ENCODE peak calls at places on chromosomes 13 and 19, in five cellular contexts. Q, R, M, J and Z are unnamed samples.

GRCh38 chr19:45352471-45352870 is 11.9 kb downstream of the KLC3 start:
- DNase-seq in Q (no peak), R (no peak), M (no peak), J (no peak), Z (no peak)

GRCh38 chr13:38147050-38147449 is 202.6 kb upstream of the UFM1 start:
- DNase-seq in Q (no peak), R (no peak), M (no peak), J (no peak), Z (no peak)

GRCh38 chr13:57820924-57821323 is 189.4 kb downstream of the PCDH17 start:
- DNase-seq in Q (no peak), R (no peak), M (no peak), J (no peak), Z (no peak)

GRCh38 chr13:65724261-65724660 is 1505.9 kb downstream of the PCDH9 start:
- DNase-seq in Q (no peak), R (no peak), M (no peak), J (no peak), Z (no peak)

GRCh38 chr13:110137677-110138008 is 169.3 kb downstream of the COL4A1 start:
- DNase-seq in Q (peak; percentile 59), R (no peak), M (no peak), J (peak; percentile 37), Z (no peak)

GRCh38 chr13:69324109-69324886 is 783.3 kb upstream of the ATXN8OS start:
- DNase-seq in Q (no peak), R (no peak), M (no peak), J (no peak), Z (peak; percentile 8)

GRCh38 chr19:30781519-30781918 is 409.3 kb downstream of the ZNF536 start:
- DNase-seq in Q (peak; percentile 30), R (no peak), M (no peak), J (no peak), Z (no peak)

GRCh38 chr19:50477751-50478515 is 1.3 kb upstream of the GARIN5A start:
- DNase-seq in Q (no peak), R (no peak), M (no peak), J (no peak), Z (no peak)

GRCh38 chr19:3507371-3508120 is 1.4 kb downstream of the FZR1 start:
- DNase-seq in Q (no peak), R (no peak), M (peak; percentile 35), J (no peak), Z (no peak)

GRCh38 chr13:39415403-39415802 is 187.6 kb downstream of the LHFPL6 start:
- DNase-seq in Q (peak; percentile 56), R (no peak), M (no peak), J (peak; percentile 39), Z (peak; percentile 48)

GRCh38 chr13:31556376-31556775 is 182.9 kb upstream of the RXFP2 start:
- DNase-seq in Q (no peak), R (peak; percentile 52), M (no peak), J (no peak), Z (no peak)

GRCh38 chr13:112010714-112011113 is 56.2 kb upstream of the SOX1 start:
- DNase-seq in Q (no peak), R (no peak), M (no peak), J (no peak), Z (no peak)

GRCh38 chr13:64723735-64724134 is 2506.4 kb downstream of the PCDH9 start:
- DNase-seq in Q (no peak), R (peak; percentile 61), M (no peak), J (no peak), Z (peak; percentile 90)

DNA sequence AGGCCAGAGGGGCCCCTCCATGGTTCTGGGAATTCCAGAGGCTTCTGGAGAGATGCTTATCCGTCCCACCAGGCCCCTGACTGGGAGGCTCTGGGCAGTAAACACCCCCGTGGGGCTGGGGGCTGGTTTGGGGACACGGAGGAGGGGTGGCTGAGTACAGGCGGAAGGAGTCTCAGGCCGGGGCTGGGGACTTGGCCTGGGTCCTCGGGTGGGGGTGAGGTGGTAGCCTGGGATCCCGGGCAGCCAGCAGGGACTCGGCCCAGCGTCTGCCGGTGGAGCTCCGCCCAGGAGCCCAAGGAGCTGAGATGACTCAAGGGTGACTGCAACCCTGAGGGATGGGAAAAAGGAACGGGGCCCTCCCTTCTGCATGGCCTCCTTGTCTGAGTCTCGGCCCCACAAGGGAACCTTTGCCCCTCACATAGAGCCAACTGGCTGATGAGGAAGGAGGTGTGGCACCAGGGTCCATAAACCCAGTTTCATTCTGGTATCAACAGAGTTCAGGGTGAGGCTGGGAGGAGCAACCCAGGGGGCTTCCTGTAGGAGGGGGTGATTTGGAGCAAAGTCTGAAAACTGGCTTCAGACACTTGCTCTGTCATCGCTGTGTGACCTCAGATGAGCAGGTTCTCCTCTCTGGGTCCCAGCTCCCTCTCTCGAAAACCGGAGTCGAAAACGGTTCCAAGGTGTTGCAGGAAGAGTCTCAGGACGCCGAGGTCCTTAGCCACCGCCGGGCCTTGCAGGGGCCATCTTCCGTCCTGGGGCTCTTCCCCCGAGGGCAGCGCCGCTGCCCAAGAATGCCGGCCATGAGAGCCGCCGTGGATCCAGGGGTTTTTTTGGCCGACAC is 809 bp downstream of the MISP start:
- DNase-seq in Q (no peak), R (peak; percentile 14), M (peak; percentile 58), J (no peak), Z (peak; percentile 86)
- H3K4me3 ChIP-seq in Q (no peak overlapping the region), R (no peak overlapping the region), M (peak overlapping the region; percentile 41), J (no peak overlapping the region), Z (peak overlapping the region; percentile 58)

DNA sequence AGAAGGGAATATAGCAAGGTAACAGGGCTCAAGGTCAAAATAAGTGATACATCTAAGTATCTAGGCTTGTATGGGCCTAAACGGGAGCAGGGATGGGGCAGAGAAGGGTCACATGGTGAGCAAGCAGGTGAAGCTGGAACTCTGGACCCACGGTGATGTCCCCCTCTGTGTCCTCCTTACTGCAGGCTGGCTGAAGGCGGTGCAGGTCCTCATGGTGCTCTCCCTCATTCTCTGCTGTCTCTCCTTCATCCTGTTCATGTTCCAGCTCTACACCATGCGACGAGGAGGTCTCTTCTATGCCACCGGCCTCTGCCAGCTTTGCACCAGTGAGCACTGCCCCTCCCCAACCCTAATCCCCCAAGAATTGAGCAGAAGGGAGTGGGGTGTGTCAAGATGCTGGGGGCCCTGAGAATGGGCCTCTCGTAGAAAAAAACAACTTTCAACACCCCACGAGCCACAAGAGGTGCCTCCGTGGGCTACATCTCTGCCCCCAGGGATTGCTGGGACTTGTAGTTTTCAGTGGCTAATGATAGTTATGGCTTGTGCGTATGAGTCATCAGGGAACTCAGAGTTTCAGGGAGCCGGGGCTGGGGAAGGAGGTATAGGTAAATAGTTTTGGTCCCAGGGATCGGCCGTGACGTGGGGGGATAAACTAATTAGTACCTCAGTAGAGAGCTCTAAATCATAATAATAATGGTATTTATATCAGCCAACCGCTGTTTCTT is 4.0 kb downstream of the EMP3 start:
- DNase-seq in Q (no peak), R (no peak), M (no peak), J (no peak), Z (peak; percentile 68)
- H3K4me3 ChIP-seq in Q (peak overlapping the region; percentile 69), R (no peak overlapping the region), M (peak overlapping the region; percentile 49), J (no peak overlapping the region), Z (no peak overlapping the region)

DNA sequence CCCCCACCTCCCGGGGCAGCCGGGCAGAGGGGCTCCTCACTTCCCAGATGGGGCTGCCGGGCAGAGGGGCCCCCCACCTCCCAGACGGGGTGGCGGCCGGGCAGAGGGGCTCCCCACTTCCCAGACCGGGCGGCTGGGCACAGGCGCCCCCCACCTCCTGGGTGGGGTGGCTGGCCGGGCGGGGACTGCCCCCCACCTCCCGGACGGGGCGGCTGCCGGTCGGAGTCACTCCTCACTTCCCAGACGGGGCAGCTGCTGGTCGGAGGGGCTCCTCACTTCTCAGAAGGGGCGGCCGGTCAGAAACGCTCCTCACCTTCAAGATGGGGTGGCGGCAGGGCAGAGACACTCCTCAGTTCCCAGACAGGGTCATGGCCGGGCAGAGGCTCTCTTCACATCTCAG is 43.9 kb downstream of the ZNF730 start:
- DNase-seq in Q (no peak), R (no peak), M (no peak), J (no peak), Z (no peak)
- H3K4me3 ChIP-seq in Q (no peak overlapping the region), R (no peak overlapping the region), M (no peak overlapping the region), J (no peak overlapping the region), Z (no peak overlapping the region)

DNA sequence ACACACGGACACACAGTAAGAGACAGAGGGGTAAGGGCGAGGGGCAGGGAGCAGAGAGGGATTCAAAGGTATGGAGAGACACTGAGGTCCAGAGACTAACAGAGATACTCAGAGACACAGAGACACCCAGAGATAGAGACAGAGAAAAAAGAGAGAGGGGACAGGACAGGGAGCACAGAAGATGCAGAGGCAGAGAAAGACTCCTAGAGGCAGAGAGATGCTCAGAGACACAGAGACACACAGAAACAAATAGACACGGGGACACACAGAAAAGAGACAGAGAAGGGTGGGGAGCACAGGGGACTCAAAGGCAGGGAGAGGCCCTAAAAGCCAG is 39.8 kb downstream of the DEDD2 start:
- DNase-seq in Q (no peak), R (no peak), M (no peak), J (no peak), Z (no peak)
- H3K4me3 ChIP-seq in Q (no peak overlapping the region), R (no peak overlapping the region), M (no peak overlapping the region), J (no peak overlapping the region), Z (no peak overlapping the region)

GRCh38 chr19:39372047-39372802 is 18.7 kb downstream of the PAF1 start:
- DNase-seq in Q (peak; percentile 82), R (peak; percentile 90), M (peak; percentile 52), J (peak; percentile 84), Z (no peak)
- H3K4me3 ChIP-seq in Q (peak overlapping the region; percentile 19), R (no peak overlapping the region), M (no peak overlapping the region), J (no peak overlapping the region), Z (no peak overlapping the region)

GRCh38 chr19:55146648-55147218 is 2.3 kb downstream of the TNNT1 start:
- DNase-seq in Q (no peak), R (no peak), M (no peak), J (no peak), Z (peak; percentile 8)
- H3K4me3 ChIP-seq in Q (no peak overlapping the region), R (peak overlapping the region; percentile 15), M (no peak overlapping the region), J (no peak overlapping the region), Z (peak overlapping the region; percentile 40)

GRCh38 chr19:1882089-1882785 is 3.1 kb downstream of the ABHD17A start:
- DNase-seq in Q (no peak), R (no peak), M (no peak), J (no peak), Z (no peak)

GRCh38 chr19:1883784-1884183 is 1.5 kb downstream of the ABHD17A start:
- DNase-seq in Q (no peak), R (no peak), M (no peak), J (no peak), Z (no peak)

GRCh38 chr19:1884719-1885334 is 469 bp downstream of the ABHD17A start:
- DNase-seq in Q (no peak), R (no peak), M (no peak), J (no peak), Z (no peak)

GRCh38 chr19:1884291-1884718 is 991 bp downstream of the ABHD17A start:
- DNase-seq in Q (no peak), R (no peak), M (no peak), J (no peak), Z (no peak)

GRCh38 chr19:1882786-1883692 is 2.3 kb downstream of the ABHD17A start:
- DNase-seq in Q (no peak), R (no peak), M (no peak), J (no peak), Z (no peak)
- H3K4me3 ChIP-seq in Q (peak overlapping the region; percentile 85), R (peak overlapping the region; percentile 80), M (peak overlapping the region; percentile 90), J (peak overlapping the region; percentile 3), Z (no peak overlapping the region)

GRCh38 chr13:29125145-29125933 is 305.2 kb downstream of the MTUS2 start:
- DNase-seq in Q (no peak), R (no peak), M (no peak), J (no peak), Z (no peak)
- H3K4me3 ChIP-seq in Q (no peak overlapping the region), R (no peak overlapping the region), M (no peak overlapping the region), J (no peak overlapping the region), Z (no peak overlapping the region)